ENCODE peak calls at places on chromosomes 7 and 10, in ten cellular contexts. K, M, N, A, P, B, R, X, L and D are unnamed samples.

GRCh38 chr7:107103369-107103768 is 58.9 kb downstream of the PRKAR2B start:
- DNase-seq in B (peak), P (no peak), R (no peak), X (peak), A (no peak), M (no peak), K (no peak), N (no peak), L (no peak), D (peak)

GRCh38 chr7:99825451-99825850 is 2.4 kb upstream of the CYP3A43 start:
- DNase-seq in L (no peak), R (no peak), X (no peak), N (no peak), A (no peak), M (no peak), B (no peak), K (no peak), P (no peak), D (no peak)

GRCh38 chr7:152189026-152189425 is 163.6 kb downstream of the GALNT11 start:
- DNase-seq in K (no peak), A (no peak), B (no peak), N (no peak), X (no peak), P (no peak), L (no peak), M (no peak), R (no peak), D (no peak)

GRCh38 chr10:34280599-34281374 is 534.3 kb downstream of the PARD3 start:
- DNase-seq in N (no peak), A (no peak), B (no peak), R (no peak), L (no peak), K (no peak), P (peak), M (peak), X (peak), D (no peak)

GRCh38 chr7:108066486-108066885 is 63.5 kb upstream of the LAMB1 start:
- DNase-seq in M (no peak), X (peak), P (peak), K (no peak), B (no peak), A (no peak), R (no peak), N (no peak), L (no peak), D (no peak)

GRCh38 chr7:28750981-28751380 is 207.1 kb downstream of the TRIL start:
- DNase-seq in P (no peak), K (no peak), X (no peak), N (no peak), M (no peak), A (no peak), L (no peak), R (no peak), B (no peak), D (no peak)

GRCh38 chr10:43258922-43259247 is 8.0 kb downstream of the RASGEF1A start:
- DNase-seq in R (no peak), N (no peak), K (no peak), M (no peak), B (no peak), P (no peak), A (no peak), L (no peak), X (no peak), D (no peak)

GRCh38 chr10:6619663-6620062 is 39.6 kb upstream of the PRKCQ start:
- DNase-seq in L (no peak), B (no peak), M (no peak), P (no peak), R (no peak), K (no peak), X (no peak), N (no peak), A (no peak), D (no peak)

GRCh38 chr10:116115233-116115632 is 157.8 kb downstream of the GFRA1 start:
- DNase-seq in K (no peak), X (no peak), R (no peak), A (no peak), L (no peak), B (no peak), M (no peak), P (no peak), N (no peak), D (no peak)

GRCh38 chr7:3003936-3004335 is 39.7 kb downstream of the CARD11 start:
- DNase-seq in R (no peak), A (no peak), K (no peak), N (no peak), L (no peak), M (no peak), P (no peak), X (no peak), B (no peak), D (no peak)

GRCh38 chr10:122577311-122577885 is 16.8 kb downstream of the DMBT1 start:
- DNase-seq in K (no peak), P (no peak), A (no peak), R (no peak), M (no peak), L (no peak), X (no peak), N (no peak), B (no peak), D (no peak)

GRCh38 chr10:4246881-4247358 is 461.9 kb upstream of the KLF6 start:
- DNase-seq in A (no peak), P (no peak), M (no peak), N (no peak), B (no peak), R (no peak), K (no peak), X (peak), L (no peak), D (no peak)

GRCh38 chr7:54680377-54681005 is 78.5 kb downstream of the SEC61G start:
- DNase-seq in M (no peak), K (no peak), N (no peak), B (no peak), P (no peak), X (no peak), L (no peak), A (no peak), R (no peak), D (no peak)

DNA sequence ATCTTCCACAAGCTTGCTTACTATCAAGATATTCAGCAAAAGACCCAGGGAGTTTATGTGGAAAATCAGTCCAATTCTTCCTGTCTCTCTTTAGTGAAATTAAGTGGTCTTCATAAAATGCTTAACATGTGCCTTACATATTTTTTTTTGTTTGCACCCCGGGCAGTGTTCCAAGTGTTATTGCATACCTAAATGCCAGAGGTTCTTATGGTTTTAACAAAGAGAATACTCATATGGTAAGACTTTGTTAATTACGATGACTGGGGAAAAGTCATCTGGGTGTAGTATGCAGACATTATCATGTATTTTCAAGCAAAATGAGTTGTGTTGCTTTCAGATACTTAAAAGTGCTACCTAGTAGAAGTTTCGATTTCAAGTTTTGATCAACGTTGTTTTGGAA is 82.6 kb downstream of the PRKG1 start:
- DNase-seq in L (no peak), M (no peak), N (no peak), X (no peak), R (no peak), P (no peak), B (no peak), A (no peak), K (no peak), D (no peak)
- TF ChIP-seq MAX in L (no peak), M (no peak), N (no peak), X (no peak), R (no peak), P (no peak), B (no peak), A (no peak), K (no peak), D (no peak)

GRCh38 chr10:72953687-72954086 is 919 bp downstream of the PLA2G12B start:
- DNase-seq in L (no peak), P (peak), R (no peak), X (no peak), A (peak), M (no peak), K (no peak), B (peak), N (no peak), D (no peak)
- TF ChIP-seq MAX in L (no peak), P (peak), R (no peak), X (no peak), A (no peak), M (no peak), K (peak), B (no peak), N (no peak), D (no peak)

DNA sequence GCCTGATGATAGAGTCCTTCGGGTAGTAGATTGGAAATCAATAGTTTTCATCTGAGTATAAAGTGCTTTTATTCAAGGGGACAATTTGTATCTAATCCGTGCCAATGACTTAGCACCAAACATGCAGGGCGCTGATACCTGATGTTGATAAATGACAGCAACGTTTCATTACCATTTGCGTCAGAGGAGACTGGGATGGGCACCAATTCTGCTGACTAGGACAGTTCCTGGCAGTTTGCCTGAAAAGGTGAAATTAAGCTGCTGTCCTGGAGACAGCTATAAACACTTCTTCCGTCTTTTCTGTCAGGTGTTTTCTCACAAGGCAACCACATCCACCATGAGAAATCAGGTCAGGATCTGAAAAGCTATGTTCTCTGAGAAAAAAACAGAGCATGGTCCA is 1136.4 kb downstream of the TYW1 start:
- DNase-seq in X (no peak), N (no peak), B (no peak), A (no peak), P (no peak), L (no peak), R (no peak), K (no peak), M (no peak), D (no peak)
- TF ChIP-seq MAX in X (no peak), N (no peak), B (no peak), A (no peak), P (no peak), L (no peak), R (no peak), K (no peak), M (no peak), D (no peak)

GRCh38 chr7:12434012-12434642 is 30.5 kb upstream of the VWDE start:
- DNase-seq in P (no peak), N (no peak), X (peak), L (no peak), B (peak), R (no peak), A (no peak), K (no peak), M (no peak), D (no peak)
- TF ChIP-seq MAX in P (no peak), N (no peak), X (no peak), L (no peak), B (no peak), R (no peak), A (no peak), K (no peak), M (no peak), D (no peak)

GRCh38 chr10:99395750-99396445 is 34.5 kb downstream of the GOT1 start:
- DNase-seq in X (peak), B (no peak), P (peak), A (no peak), M (no peak), K (no peak), L (no peak), N (no peak), R (no peak), D (no peak)
- TF ChIP-seq MAX in X (no peak), B (no peak), P (peak), A (no peak), M (no peak), K (no peak), L (no peak), N (no peak), R (no peak), D (no peak)

GRCh38 chr7:114875171-114875570 is 46.7 kb upstream of the MDFIC start:
- DNase-seq in A (no peak), X (peak), R (no peak), N (no peak), P (no peak), L (no peak), M (no peak), B (no peak), K (no peak), D (no peak)

GRCh38 chr7:114879554-114879953 is 42.3 kb upstream of the MDFIC start:
- DNase-seq in K (no peak), P (no peak), R (no peak), B (no peak), X (no peak), A (no peak), M (no peak), L (no peak), N (no peak), D (no peak)

GRCh38 chr7:114874170-114874569 is 47.7 kb upstream of the MDFIC start:
- DNase-seq in P (no peak), R (no peak), L (no peak), B (no peak), M (no peak), K (no peak), A (no peak), X (peak), N (no peak), D (no peak)
- TF ChIP-seq MAX in P (no peak), R (no peak), L (no peak), B (no peak), M (no peak), K (no peak), A (no peak), X (no peak), N (no peak), D (no peak)